ENCODE peak calls at places on chromosomes 2 and 18, in four cellular contexts. One of them, this sample, is unnamed.

GRCh38 chr2:179201884-179202283 is 62.7 kb downstream of the SESTD1 start:
- DNase-seq in H1: no peak
- DNase-seq in HepG2: no peak
- DNase-seq in GM12878: no peak
- DNase-seq in this sample: no peak

GRCh38 chr2:233153146-233153798 is 93.1 kb downstream of the INPP5D start:
- DNase-seq in H1: no peak
- DNase-seq in HepG2: no peak
- DNase-seq in GM12878: no peak
- DNase-seq in this sample: no peak

GRCh38 chr2:88129313-88129959 is 1.6 kb upstream of the FABP1 start:
- DNase-seq in H1: no peak
- DNase-seq in HepG2: no peak
- DNase-seq in GM12878: no peak
- DNase-seq in this sample: no peak

GRCh38 chr2:128797533-128797932 is 478.9 kb upstream of the HS6ST1 start:
- DNase-seq in H1: no peak
- DNase-seq in HepG2: no peak
- DNase-seq in GM12878: no peak
- DNase-seq in this sample: no peak

GRCh38 chr2:232869138-232870001 is 694 bp upstream of the SNORC start:
- DNase-seq in H1: no peak
- DNase-seq in HepG2: peak; percentile 60
- DNase-seq in GM12878: no peak
- DNase-seq in this sample: no peak

GRCh38 chr2:11203480-11203879 is 48.2 kb downstream of the SLC66A3 start:
- DNase-seq in H1: no peak
- DNase-seq in HepG2: no peak
- DNase-seq in GM12878: peak; percentile 2
- DNase-seq in this sample: no peak

GRCh38 chr2:159091981-159092380 is 123.5 kb downstream of the TANC1 start:
- DNase-seq in H1: no peak
- DNase-seq in HepG2: no peak
- DNase-seq in GM12878: peak; percentile 21
- DNase-seq in this sample: no peak

GRCh38 chr2:28393115-28393836 is 618 bp downstream of the FOSL2 start:
- DNase-seq in H1: no peak
- DNase-seq in HepG2: no peak
- DNase-seq in GM12878: no peak
- DNase-seq in this sample: peak; percentile 80

GRCh38 chr2:239826376-239826775 is 198.8 kb downstream of the NDUFA10 start:
- DNase-seq in H1: no peak
- DNase-seq in HepG2: no peak
- DNase-seq in GM12878: no peak
- DNase-seq in this sample: no peak

GRCh38 chr18:56953444-56953843 is 193.4 kb upstream of the BOD1L2 start:
- DNase-seq in H1: no peak
- DNase-seq in HepG2: no peak
- DNase-seq in GM12878: no peak
- DNase-seq in this sample: peak; percentile 19

GRCh38 chr2:29314816-29315571 is 199.8 kb downstream of the CLIP4 start:
- DNase-seq in H1: no peak
- DNase-seq in HepG2: no peak
- DNase-seq in GM12878: peak; percentile 51
- DNase-seq in this sample: no peak

GRCh38 chr2:232873292-232873908 is 3.3 kb downstream of the SNORC start:
- DNase-seq in H1: no peak
- DNase-seq in HepG2: no peak
- DNase-seq in GM12878: no peak
- DNase-seq in this sample: peak; percentile 30

GRCh38 chr2:109611467-109612095 is 2.2 kb downstream of the SEPTIN10 start:
- DNase-seq in H1: no peak
- DNase-seq in HepG2: peak; percentile 35
- DNase-seq in GM12878: no peak
- DNase-seq in this sample: no peak

GRCh38 chr2:78861546-78861945 is 164.0 kb upstream of the REG3G start:
- DNase-seq in H1: no peak
- DNase-seq in HepG2: peak; percentile 51
- DNase-seq in GM12878: no peak
- DNase-seq in this sample: peak; percentile 16

GRCh38 chr2:60806988-60807681 is 51.1 kb downstream of the PAPOLG start:
- DNase-seq in H1: no peak
- DNase-seq in HepG2: no peak
- DNase-seq in GM12878: peak; percentile 75
- DNase-seq in this sample: peak; percentile 41

DNA sequence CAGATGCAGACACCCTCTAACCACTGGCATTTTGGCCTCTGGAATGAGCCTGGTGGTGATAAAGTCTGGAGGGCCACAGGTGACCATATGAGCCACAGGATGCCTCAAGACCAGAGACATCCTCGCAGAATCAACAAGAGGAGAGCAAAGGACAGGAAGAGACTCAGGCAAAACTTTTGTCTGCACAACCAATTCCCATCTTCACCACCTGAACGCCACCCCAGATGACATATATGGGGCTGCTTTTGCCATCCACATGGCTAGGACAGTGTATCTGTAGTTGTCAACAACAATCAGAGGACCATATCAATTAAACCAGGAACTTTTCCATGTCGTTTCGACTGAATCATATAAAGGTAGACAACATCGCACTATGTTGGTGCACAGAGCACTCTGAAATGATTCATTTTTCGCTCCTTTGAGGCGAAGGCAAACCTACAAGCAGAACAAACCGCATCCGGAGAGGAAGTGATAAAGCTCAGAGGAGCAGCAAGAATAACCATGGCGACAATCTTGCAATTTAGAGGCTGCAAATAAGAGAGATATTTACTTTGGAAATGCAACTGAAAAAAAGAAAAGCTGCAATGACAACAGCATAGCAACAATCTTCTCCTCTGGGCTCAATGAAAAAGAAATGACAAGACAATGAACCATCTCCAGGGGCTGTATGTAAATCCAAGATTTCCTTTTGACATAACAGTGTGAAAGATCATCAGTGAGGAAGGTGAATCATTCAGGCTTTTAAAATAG is 204.5 kb downstream of the ARL4C start:
- DNase-seq in H1: no peak
- DNase-seq in HepG2: no peak
- DNase-seq in GM12878: peak; percentile 80
- DNase-seq in this sample: no peak
- TF ChIP-seq EP300 in H1: no peak
- TF ChIP-seq EP300 in HepG2: no peak
- TF ChIP-seq EP300 in GM12878: peak; percentile 59
- TF ChIP-seq EP300 in this sample: no peak

DNA sequence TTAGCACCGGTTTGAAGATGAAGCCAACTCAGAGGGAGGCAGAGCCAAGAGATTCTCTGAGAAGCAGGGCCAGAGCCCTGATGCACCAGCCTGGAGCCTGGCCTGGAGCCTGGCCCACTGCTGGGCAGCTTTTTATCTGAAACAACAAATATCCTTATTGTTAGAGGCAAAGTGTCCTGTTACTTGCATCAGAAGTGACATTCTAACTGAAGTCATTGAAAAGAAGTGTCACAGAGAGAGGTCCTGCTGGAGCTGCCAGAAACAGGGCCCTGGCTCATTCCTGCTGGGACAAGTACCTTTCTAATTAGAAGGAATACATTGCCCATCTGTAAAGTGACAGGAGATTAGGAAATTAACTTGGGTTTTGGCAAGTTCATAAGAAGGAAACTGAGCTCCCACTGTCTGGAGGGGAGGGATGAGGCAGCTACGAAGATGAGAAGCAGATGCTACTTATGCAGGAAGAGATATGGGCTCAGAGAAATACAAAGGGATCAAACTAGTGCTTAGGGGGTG is 11.1 kb upstream of the HK2 start:
- DNase-seq in H1: no peak
- DNase-seq in HepG2: no peak
- DNase-seq in GM12878: no peak
- DNase-seq in this sample: no peak
- TF ChIP-seq TCF12 in H1: no peak
- TF ChIP-seq TCF12 in HepG2: no peak
- TF ChIP-seq TCF12 in GM12878: no peak
- TF ChIP-seq TCF12 in this sample: no peak

GRCh38 chr18:31237142-31237541 is 74.5 kb upstream of the DSC1 start:
- DNase-seq in H1: no peak
- DNase-seq in HepG2: no peak
- DNase-seq in GM12878: no peak
- DNase-seq in this sample: no peak
- TF ChIP-seq EP300 in H1: no peak
- TF ChIP-seq EP300 in HepG2: no peak
- TF ChIP-seq EP300 in GM12878: no peak
- TF ChIP-seq EP300 in this sample: no peak

GRCh38 chr2:1935476-1935875 is 191.2 kb upstream of the PXDN start:
- DNase-seq in H1: no peak
- DNase-seq in HepG2: no peak
- DNase-seq in GM12878: no peak
- DNase-seq in this sample: no peak

GRCh38 chr2:1937066-1937465 is 192.8 kb upstream of the PXDN start:
- DNase-seq in H1: no peak
- DNase-seq in HepG2: no peak
- DNase-seq in GM12878: no peak
- DNase-seq in this sample: no peak

GRCh38 chr2:1938986-1939385 is 194.7 kb upstream of the PXDN start:
- DNase-seq in H1: no peak
- DNase-seq in HepG2: no peak
- DNase-seq in GM12878: no peak
- DNase-seq in this sample: no peak

GRCh38 chr2:1936411-1936980 is 192.2 kb upstream of the PXDN start:
- DNase-seq in H1: no peak
- DNase-seq in HepG2: no peak
- DNase-seq in GM12878: no peak
- DNase-seq in this sample: no peak

GRCh38 chr2:1937480-1937879 is 193.2 kb upstream of the PXDN start:
- DNase-seq in H1: no peak
- DNase-seq in HepG2: no peak
- DNase-seq in GM12878: no peak
- DNase-seq in this sample: no peak
- TF ChIP-seq TCF12 in H1: no peak
- TF ChIP-seq TCF12 in HepG2: no peak
- TF ChIP-seq TCF12 in GM12878: no peak
- TF ChIP-seq TCF12 in this sample: no peak

DNA sequence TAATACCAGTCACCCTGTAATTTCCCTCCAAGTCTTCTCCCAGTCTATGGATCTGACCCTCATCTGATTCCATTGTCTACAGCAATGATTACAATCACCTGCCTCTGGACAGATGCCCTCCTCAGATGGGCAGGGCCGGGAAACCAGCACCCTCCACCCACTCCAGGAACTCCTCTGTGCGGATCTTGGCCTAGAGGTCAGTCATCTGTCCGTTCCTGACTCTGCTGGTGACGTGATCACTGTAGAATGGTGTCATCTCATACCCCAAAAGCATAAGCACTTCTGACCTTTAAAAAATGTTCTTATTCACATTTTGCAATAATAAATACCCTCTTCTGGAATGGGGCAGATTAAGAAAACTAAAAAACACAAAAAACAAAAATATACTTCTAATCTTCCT is 29.5 kb upstream of the BZW1 start:
- DNase-seq in H1: no peak
- DNase-seq in HepG2: no peak
- DNase-seq in GM12878: no peak
- DNase-seq in this sample: no peak
- TF ChIP-seq EP300 in H1: no peak
- TF ChIP-seq EP300 in HepG2: no peak
- TF ChIP-seq EP300 in GM12878: no peak
- TF ChIP-seq EP300 in this sample: no peak

GRCh38 chr2:214465386-214466146 is 54.7 kb downstream of the VWC2L start:
- DNase-seq in H1: no peak
- DNase-seq in HepG2: peak; percentile 13
- DNase-seq in GM12878: no peak
- DNase-seq in this sample: no peak
- TF ChIP-seq TCF12 in H1: no peak
- TF ChIP-seq TCF12 in HepG2: no peak
- TF ChIP-seq TCF12 in GM12878: no peak
- TF ChIP-seq TCF12 in this sample: no peak

GRCh38 chr2:151959203-151959602 is 131.0 kb upstream of the ARL5A start:
- DNase-seq in H1: no peak
- DNase-seq in HepG2: no peak
- DNase-seq in GM12878: no peak
- DNase-seq in this sample: no peak
- TF ChIP-seq EP300 in H1: no peak
- TF ChIP-seq EP300 in HepG2: no peak
- TF ChIP-seq EP300 in GM12878: no peak
- TF ChIP-seq EP300 in this sample: no peak

DNA sequence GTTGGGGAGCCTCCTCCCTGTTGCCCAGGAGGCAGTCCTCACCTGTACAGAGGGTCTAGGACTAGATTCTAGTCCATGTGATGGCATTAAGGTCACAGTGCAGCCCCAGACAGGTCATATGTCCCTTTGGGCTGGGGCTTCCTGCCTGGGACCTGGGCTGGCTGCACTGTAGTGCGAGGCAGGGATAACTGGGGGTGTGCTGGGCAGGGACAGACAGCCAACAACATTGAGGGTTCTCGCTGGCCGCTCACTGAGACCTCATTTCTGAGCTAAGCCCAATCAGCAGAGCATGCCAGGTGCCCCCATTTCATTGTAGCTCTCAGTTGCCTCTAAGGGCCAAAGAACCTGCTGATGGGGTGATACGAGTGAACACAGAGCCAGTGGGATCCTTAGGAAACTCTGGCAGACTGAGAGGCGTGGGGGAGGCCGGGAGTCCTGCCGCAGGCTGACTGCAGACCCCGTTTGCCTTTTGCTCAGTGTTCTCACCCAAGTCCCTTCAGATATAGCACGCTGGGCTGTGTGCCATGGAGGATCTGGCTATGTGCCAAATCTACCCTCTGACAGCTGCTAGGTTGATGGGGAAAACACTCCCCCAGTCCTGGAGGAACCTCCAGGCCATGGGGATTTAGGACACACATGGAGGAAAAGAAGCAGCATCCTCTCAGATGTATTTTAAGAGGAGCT is 51.9 kb downstream of the DYSF start:
- DNase-seq in H1: no peak
- DNase-seq in HepG2: no peak
- DNase-seq in GM12878: no peak
- DNase-seq in this sample: peak; percentile 81
- TF ChIP-seq TCF12 in H1: no peak
- TF ChIP-seq TCF12 in HepG2: no peak
- TF ChIP-seq TCF12 in GM12878: no peak
- TF ChIP-seq TCF12 in this sample: no peak